ENCODE peak calls at places on chromosomes 12 and 14, in six cellular contexts. I is endothelial cell of umbilical vein, U is fibroblast of pulmonary artery, O is HFF-Myc, B is hepatocyte, Z is cardiac muscle cell. W is an unnamed sample.

GRCh38 chr14:104141621-104142091 is 3.3 kb downstream of the KIF26A start:
- DNase-seq in I (no peak), U (no peak), O (no peak), B (no peak), Z (no peak), W (no peak)

GRCh38 chr14:95318870-95319311 is 817 bp downstream of the CLMN start:
- DNase-seq in I (no peak), U (no peak), O (no peak), B (no peak), Z (no peak), W (no peak)

GRCh38 chr12:113933201-113933786 is 32.8 kb downstream of the RBM19 start:
- DNase-seq in I (no peak), U (peak), O (peak), B (peak), Z (peak), W (no peak)

GRCh38 chr12:9372202-9372601 is 164.0 kb upstream of the PZP start:
- DNase-seq in I (peak), U (no peak), O (no peak), B (peak), Z (no peak), W (no peak)

GRCh38 chr14:40347675-40348074 is 915.4 kb upstream of the FBXO33 start:
- DNase-seq in I (no peak), U (no peak), O (no peak), B (no peak), Z (no peak), W (no peak)

GRCh38 chr12:63018273-63018672 is 83.3 kb upstream of the PPM1H start:
- DNase-seq in I (no peak), U (no peak), O (no peak), B (no peak), Z (no peak), W (no peak)

GRCh38 chr14:69519701-69520100 is 35.2 kb downstream of the PLEKHD1 start:
- DNase-seq in I (no peak), U (no peak), O (no peak), B (no peak), Z (no peak), W (no peak)

GRCh38 chr14:44564908-44565307 is 57.8 kb upstream of the FSCB start:
- DNase-seq in I (no peak), U (peak), O (no peak), B (no peak), Z (no peak), W (no peak)

GRCh38 chr14:63147018-63147417 is 57.2 kb upstream of the RHOJ start:
- DNase-seq in I (no peak), U (peak), O (no peak), B (no peak), Z (no peak), W (no peak)

GRCh38 chr14:99744873-99745224 is 48.4 kb upstream of the EML1 start:
- DNase-seq in I (no peak), U (no peak), O (no peak), B (no peak), Z (no peak), W (no peak)

GRCh38 chr12:59651230-59651920 is 55.5 kb downstream of the SLC16A7 start:
- DNase-seq in I (peak), U (peak), O (no peak), B (peak), Z (no peak), W (peak)

GRCh38 chr12:110367209-110367864 is 36.2 kb downstream of the ANAPC7 start:
- DNase-seq in I (no peak), U (peak), O (no peak), B (peak), Z (no peak), W (no peak)

GRCh38 chr12:105157598-105157997 is 50.1 kb downstream of the WASHC4 start:
- DNase-seq in I (no peak), U (no peak), O (no peak), B (no peak), Z (no peak), W (no peak)

GRCh38 chr12:24488091-24488596 is 460.8 kb downstream of the BCAT1 start:
- DNase-seq in I (no peak), U (no peak), O (no peak), B (no peak), Z (no peak), W (no peak)

GRCh38 chr12:23245186-23245585 is 620.2 kb downstream of the ETNK1 start:
- DNase-seq in I (no peak), U (no peak), O (no peak), B (no peak), Z (no peak), W (no peak)

GRCh38 chr12:53600490-53601295 is 25.5 kb downstream of the ATF7 start:
- DNase-seq in I (no peak), U (no peak), O (no peak), B (no peak), Z (no peak), W (no peak)

GRCh38 chr14:75993567-75994041 is 8.0 kb downstream of the IFT43 start:
- DNase-seq in I (no peak), U (no peak), O (no peak), B (peak), Z (no peak), W (no peak)

GRCh38 chr12:67426067-67426466 is 156.9 kb downstream of the CAND1 start:
- DNase-seq in I (no peak), U (peak), O (peak), B (peak), Z (peak), W (no peak)

GRCh38 chr14:34930591-34931069 is 52.2 kb upstream of the SRP54 start:
- DNase-seq in I (peak), U (no peak), O (no peak), B (no peak), Z (no peak), W (no peak)

GRCh38 chr14:104262515-104263514 is 124.4 kb downstream of the KIF26A start:
- DNase-seq in I (no peak), U (no peak), O (no peak), B (no peak), Z (no peak), W (peak)

GRCh38 chr14:65696801-65697200 is 284.3 kb downstream of the FUT8 start:
- DNase-seq in I (no peak), U (no peak), O (no peak), B (no peak), Z (no peak), W (no peak)

DNA sequence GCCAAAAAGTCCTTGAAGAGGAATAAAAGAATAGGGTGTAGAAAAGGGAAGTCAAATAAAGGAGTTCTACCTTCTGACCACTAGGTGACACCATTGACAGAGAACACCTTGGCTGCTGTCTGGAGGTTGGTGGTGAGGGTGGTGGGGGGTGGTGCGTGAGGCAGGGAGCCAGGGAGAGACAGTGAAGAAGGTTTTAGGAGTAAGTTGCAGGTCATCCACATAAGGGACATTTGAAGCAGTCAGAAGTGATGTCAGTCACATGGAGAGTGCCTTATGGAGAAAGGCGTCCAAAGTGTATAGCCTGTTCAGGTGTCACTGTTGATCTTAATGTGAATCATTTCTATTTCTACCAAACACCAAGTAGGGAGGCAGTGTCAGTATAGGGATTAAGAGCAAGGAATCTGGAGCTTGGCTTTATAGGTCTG is 279.3 kb upstream of the DDHD1 start:
- DNase-seq in I (peak), U (peak), O (no peak), B (peak), Z (peak), W (peak)
- TF ChIP-seq CTCF in I (peak), U (peak), O (peak), B (peak), Z (peak), W (peak)

GRCh38 chr12:132602578-132603239 is 7.7 kb downstream of the LRCOL1 start:
- DNase-seq in I (peak), U (no peak), O (no peak), B (no peak), Z (no peak), W (no peak)

GRCh38 chr12:132605892-132606291 is 4.5 kb downstream of the LRCOL1 start:
- DNase-seq in I (no peak), U (no peak), O (no peak), B (no peak), Z (no peak), W (no peak)

GRCh38 chr12:132605055-132605441 is 5.3 kb downstream of the LRCOL1 start:
- DNase-seq in I (no peak), U (no peak), O (no peak), B (no peak), Z (no peak), W (no peak)

GRCh38 chr12:132603240-132604107 is 6.9 kb downstream of the LRCOL1 start:
- DNase-seq in I (peak), U (no peak), O (no peak), B (no peak), Z (no peak), W (peak)

GRCh38 chr12:132604108-132605054 is 6.0 kb downstream of the LRCOL1 start:
- DNase-seq in I (peak), U (no peak), O (no peak), B (no peak), Z (no peak), W (no peak)
- H3K4me3 ChIP-seq in I (no peak), U (no peak), O (no peak), B (no peak), Z (no peak), W (no peak)

DNA sequence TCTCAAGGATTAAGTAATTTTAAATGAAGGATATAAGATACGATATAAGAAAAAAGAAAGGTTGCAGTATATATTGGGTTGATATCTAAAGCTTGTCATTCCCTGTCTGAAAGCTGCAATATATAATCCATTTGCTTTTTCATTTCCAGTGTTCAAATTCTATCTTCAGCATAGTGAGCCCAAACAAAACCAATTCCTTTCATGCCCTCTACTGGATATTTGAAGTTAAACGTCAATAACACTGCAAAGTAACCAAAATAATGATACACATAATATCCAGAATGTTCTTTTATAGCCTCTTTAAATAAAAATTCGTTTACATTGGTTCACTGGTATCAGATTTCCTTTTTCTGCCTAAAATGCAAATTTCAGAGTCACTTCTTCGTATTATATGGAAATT is 64.5 kb upstream of the DAAM1 start:
- DNase-seq in I (no peak), U (peak), O (no peak), B (peak), Z (peak), W (no peak)
- TF ChIP-seq CTCF in I (no peak), U (peak), O (peak), B (peak), Z (peak), W (peak)

GRCh38 chr12:91441996-91442395 is 259.4 kb upstream of the DCN start:
- DNase-seq in I (no peak), U (no peak), O (no peak), B (no peak), Z (no peak), W (no peak)

GRCh38 chr12:91442535-91442934 is 259.9 kb upstream of the DCN start:
- DNase-seq in I (no peak), U (no peak), O (no peak), B (no peak), Z (no peak), W (no peak)

DNA sequence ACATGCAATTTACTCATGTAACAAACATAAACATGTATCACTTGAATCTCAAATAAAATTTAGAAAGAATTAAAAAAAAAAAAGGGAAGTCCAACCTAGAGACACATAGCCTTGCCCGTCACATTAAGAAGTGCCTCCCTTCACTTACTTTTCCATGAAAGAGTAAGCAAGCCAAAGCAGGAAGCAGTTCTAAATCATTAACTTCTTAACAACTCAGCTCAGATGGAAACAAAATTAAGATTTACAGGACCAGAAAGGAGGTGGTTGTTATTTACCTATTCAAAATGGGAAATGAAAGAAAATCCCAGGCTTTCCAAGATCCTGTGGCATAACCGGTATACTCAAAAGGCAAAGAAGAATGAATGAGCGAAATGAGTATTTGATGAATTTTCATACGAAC is 258.6 kb upstream of the DCN start:
- DNase-seq in I (no peak), U (no peak), O (no peak), B (no peak), Z (no peak), W (no peak)
- H3K4me3 ChIP-seq in I (no peak), U (no peak), O (no peak), B (no peak), Z (no peak), W (no peak)

GRCh38 chr12:49868449-49868848 is 25.5 kb upstream of the BCDIN3D start:
- DNase-seq in I (no peak), U (no peak), O (no peak), B (no peak), Z (no peak), W (no peak)

GRCh38 chr12:49870501-49871262 is 27.8 kb upstream of the BCDIN3D start:
- DNase-seq in I (no peak), U (no peak), O (no peak), B (no peak), Z (no peak), W (no peak)

GRCh38 chr12:49869816-49870500 is 27.1 kb upstream of the BCDIN3D start:
- DNase-seq in I (no peak), U (no peak), O (no peak), B (no peak), Z (no peak), W (no peak)

GRCh38 chr12:49867580-49868341 is 24.9 kb upstream of the BCDIN3D start:
- DNase-seq in I (no peak), U (peak), O (no peak), B (peak), Z (no peak), W (peak)

GRCh38 chr12:49868952-49869815 is 26.3 kb upstream of the BCDIN3D start:
- DNase-seq in I (peak), U (peak), O (peak), B (peak), Z (peak), W (peak)
- TF ChIP-seq CTCF in I (no peak), U (no peak), O (no peak), B (no peak), Z (no peak), W (no peak)

GRCh38 chr12:3975652-3976051 is 102.5 kb upstream of the PARP11 start:
- DNase-seq in I (no peak), U (no peak), O (no peak), B (no peak), Z (no peak), W (no peak)

GRCh38 chr12:3976351-3976938 is 103.2 kb upstream of the PARP11 start:
- DNase-seq in I (no peak), U (no peak), O (no peak), B (no peak), Z (no peak), W (no peak)

GRCh38 chr12:3972576-3972975 is 99.4 kb upstream of the PARP11 start:
- DNase-seq in I (no peak), U (no peak), O (no peak), B (no peak), Z (no peak), W (no peak)

GRCh38 chr12:3973269-3973884 is 100.2 kb upstream of the PARP11 start:
- DNase-seq in I (no peak), U (no peak), O (no peak), B (no peak), Z (no peak), W (no peak)

GRCh38 chr12:3973939-3974644 is 100.9 kb upstream of the PARP11 start:
- DNase-seq in I (no peak), U (no peak), O (no peak), B (no peak), Z (no peak), W (no peak)
- H3K4me3 ChIP-seq in I (no peak), U (no peak), O (no peak), B (no peak), Z (no peak), W (no peak)

GRCh38 chr12:13161172-13161571 is 35.4 kb upstream of the EMP1 start:
- DNase-seq in I (no peak), U (no peak), O (no peak), B (no peak), Z (no peak), W (no peak)
- TF ChIP-seq CTCF in I (peak), U (peak), O (peak), B (peak), Z (peak), W (peak)

GRCh38 chr12:124130717-124131670 is 158.0 kb downstream of the ZNF664 start:
- DNase-seq in I (no peak), U (no peak), O (no peak), B (peak), Z (no peak), W (peak)
- H3K4me3 ChIP-seq in I (no peak), U (no peak), O (no peak), B (no peak), Z (no peak), W (no peak)